ENCODE peak calls at places on chromosome 12, in four cellular contexts. V is K562, P is HepG2, T is GM12878. F is an unnamed sample.

GRCh38 chr12:24840046-24840800 is 108.7 kb downstream of the BCAT1 start:
- DNase-seq in V (no peak), P (no peak), T (no peak), F (no peak)

GRCh38 chr12:108449478-108449877 is 65.6 kb upstream of the FICD start:
- DNase-seq in P (no peak), V (no peak), T (no peak), F (no peak)

GRCh38 chr12:52342781-52343490 is 21.7 kb upstream of the KRT83 start:
- DNase-seq in T (no peak), P (no peak), V (no peak), F (no peak)

GRCh38 chr12:27995406-27995805 is 22.9 kb upstream of the PTHLH start:
- DNase-seq in P (no peak), V (no peak), T (no peak), F (no peak)

GRCh38 chr12:101773560-101774206 is 34.4 kb upstream of the SYCP3 start:
- DNase-seq in P (peak), V (peak), T (peak), F (peak)

GRCh38 chr12:50110127-50110761 is 1.8 kb upstream of the COX14 start:
- DNase-seq in T (peak), P (peak), V (peak), F (no peak)

GRCh38 chr12:68119724-68120211 is 39.8 kb downstream of the IFNG start:
- DNase-seq in T (peak), P (no peak), V (no peak), F (no peak)

GRCh38 chr12:90729741-90730140 is 225.2 kb downstream of the CCER1 start:
- DNase-seq in V (no peak), P (no peak), T (no peak), F (no peak)

GRCh38 chr12:90058721-90059120 is 350.1 kb upstream of the ATP2B1 start:
- DNase-seq in T (no peak), P (no peak), V (no peak), F (no peak)

GRCh38 chr12:132117558-132117875 is 26.6 kb downstream of the DDX51 start:
- DNase-seq in P (no peak), V (no peak), T (no peak), F (peak)

GRCh38 chr12:49615725-49616124 is 7.6 kb upstream of the PRPF40B start:
- DNase-seq in T (no peak), V (no peak), P (no peak), F (no peak)

GRCh38 chr12:56590237-56590830 is 39.8 kb downstream of the BAZ2A start:
- DNase-seq in T (no peak), P (peak), V (peak), F (peak)

GRCh38 chr12:39988574-39988973 is 117.3 kb downstream of the SLC2A13 start:
- DNase-seq in T (no peak), V (no peak), P (no peak), F (no peak)

GRCh38 chr12:39990122-39991101 is 115.5 kb downstream of the SLC2A13 start:
- DNase-seq in P (peak), V (peak), T (peak), F (peak)

GRCh38 chr12:39993261-39993660 is 112.6 kb downstream of the SLC2A13 start:
- DNase-seq in V (no peak), P (no peak), T (no peak), F (no peak)
- TF ChIP-seq TARDBP in V (no peak), P (no peak), T (no peak), F (no peak)

DNA sequence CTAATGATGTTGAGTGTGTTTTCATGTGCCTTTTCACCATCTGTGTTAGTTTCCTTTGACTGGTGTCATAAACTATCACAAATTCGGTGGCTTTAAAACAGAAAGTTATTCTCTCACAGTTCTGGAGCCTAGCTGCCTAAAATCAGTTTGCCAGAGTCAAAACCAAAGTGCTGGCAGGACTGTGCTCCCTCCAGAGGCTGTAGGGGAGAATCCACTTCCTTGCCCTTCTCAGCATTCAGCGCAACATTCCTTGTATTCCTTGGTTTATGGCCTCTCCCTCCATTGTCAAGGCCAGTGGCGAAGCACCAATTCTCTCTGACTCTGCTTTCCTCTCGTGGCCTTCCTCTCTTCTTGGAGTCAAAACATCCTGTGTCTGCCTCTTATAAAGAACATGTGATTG is 174.2 kb upstream of the PDE3A start:
- DNase-seq in V (no peak), T (no peak), P (no peak), F (peak)
- TF ChIP-seq FOXM1 in V (no peak), T (no peak), P (no peak), F (no peak)

DNA sequence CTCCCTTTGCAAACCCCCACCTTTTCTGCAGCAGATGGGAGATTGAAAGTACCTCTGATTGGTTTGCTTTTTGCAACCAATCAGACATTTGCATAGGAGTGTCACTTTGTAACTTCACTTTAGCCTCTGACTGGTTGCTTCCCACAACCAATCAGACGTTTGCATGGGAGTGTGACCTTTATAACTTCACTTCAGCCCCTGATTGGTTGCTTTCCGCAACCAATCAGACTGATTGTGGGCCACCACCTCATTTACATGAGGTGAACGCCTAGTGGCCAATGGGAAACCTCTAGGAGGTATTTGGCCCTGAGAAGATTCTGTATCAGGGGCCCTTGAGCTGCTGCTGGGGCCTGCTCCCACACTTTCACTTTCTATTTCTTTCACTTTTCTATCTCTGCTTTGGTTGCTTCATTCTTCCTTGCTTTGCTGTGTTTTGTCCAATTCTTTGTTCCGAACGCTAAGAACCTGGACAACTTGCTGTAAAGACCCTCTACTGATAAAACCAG is 106.0 kb upstream of the PRICKLE1 start:
- DNase-seq in T (no peak), P (peak), V (peak), F (no peak)
- TF ChIP-seq TARDBP in T (no peak), P (no peak), V (no peak), F (no peak)

GRCh38 chr12:99916555-99916954 is 68.2 kb downstream of the ANKS1B start:
- DNase-seq in T (no peak), P (no peak), V (no peak), F (no peak)
- TF ChIP-seq FOXM1 in T (no peak), P (no peak), V (no peak), F (no peak)

DNA sequence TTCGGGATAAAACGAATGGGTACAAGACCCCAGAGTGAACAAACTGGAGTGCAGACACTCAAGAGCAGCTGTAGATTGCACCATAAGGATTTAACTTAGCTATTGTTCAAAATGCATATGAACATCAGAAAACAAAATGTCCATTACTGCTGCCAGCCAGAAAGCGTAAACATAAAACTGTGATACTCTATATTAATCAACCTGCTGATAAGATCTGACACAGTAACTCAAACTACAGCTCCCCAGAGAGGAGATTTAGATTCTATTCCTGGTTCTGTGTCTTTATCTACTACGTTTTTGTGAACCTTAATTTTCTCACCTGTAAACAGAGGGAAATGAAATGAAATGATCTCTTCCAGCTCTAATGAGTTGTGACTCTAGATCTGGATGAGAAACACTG is 22.3 kb downstream of the LRIG3 start:
- DNase-seq in V (no peak), P (no peak), T (no peak), F (no peak)
- TF ChIP-seq TARDBP in V (no peak), P (no peak), T (no peak), F (no peak)

GRCh38 chr12:58310828-58311273 is 369.5 kb downstream of the ATP23 start:
- DNase-seq in T (no peak), P (peak), V (peak), F (no peak)
- TF ChIP-seq FOXM1 in T (no peak), P (no peak), V (no peak), F (no peak)

DNA sequence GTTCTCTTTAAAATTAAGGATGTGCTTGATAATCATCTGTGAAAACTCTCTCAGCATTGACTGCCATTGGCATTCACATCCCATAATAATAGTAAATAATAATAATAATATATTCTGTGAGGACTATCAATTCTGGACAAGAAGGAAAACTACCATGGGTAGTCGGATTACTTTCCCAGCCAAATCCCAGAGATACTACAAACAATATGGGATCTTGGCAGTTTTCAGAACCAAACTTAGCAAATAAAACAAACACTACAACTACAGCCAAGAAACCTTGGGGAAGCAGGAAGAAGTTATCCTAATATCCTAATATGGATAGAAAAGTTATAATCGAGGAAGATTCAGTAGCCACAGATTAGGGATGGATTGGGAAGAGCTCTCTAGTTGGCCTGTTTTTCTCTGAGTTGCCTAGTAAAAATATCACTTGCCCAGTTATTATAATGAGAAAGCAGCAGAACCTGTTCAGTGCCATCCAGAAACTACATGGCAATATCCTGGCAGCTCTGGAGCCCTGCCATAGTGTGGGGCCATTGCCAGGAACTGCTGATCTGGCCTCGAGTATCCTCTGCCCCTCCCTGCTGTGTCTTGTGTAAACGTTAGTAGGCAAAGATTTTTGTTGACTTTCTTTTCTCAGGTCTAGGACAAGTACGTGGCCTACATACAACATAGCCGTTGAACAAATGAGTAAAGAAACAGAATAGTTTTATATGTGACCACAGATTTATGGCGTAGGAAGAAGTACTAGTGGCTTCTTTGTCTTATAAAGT is 193.5 kb downstream of the SLC2A13 start:
- DNase-seq in T (no peak), P (peak), V (no peak), F (no peak)
- TF ChIP-seq TARDBP in T (no peak), P (no peak), V (no peak), F (no peak)

GRCh38 chr12:62247646-62248045 is 12.6 kb upstream of the USP15 start:
- DNase-seq in T (no peak), V (no peak), P (no peak), F (no peak)

GRCh38 chr12:62250671-62251608 is 9.3 kb upstream of the USP15 start:
- DNase-seq in T (peak), P (no peak), V (peak), F (no peak)

GRCh38 chr12:62249419-62249818 is 10.8 kb upstream of the USP15 start:
- DNase-seq in P (no peak), V (no peak), T (no peak), F (no peak)

GRCh38 chr12:62247242-62247641 is 13.0 kb upstream of the USP15 start:
- DNase-seq in T (no peak), V (no peak), P (no peak), F (no peak)

GRCh38 chr12:62248873-62249272 is 11.3 kb upstream of the USP15 start:
- DNase-seq in V (peak), P (no peak), T (no peak), F (no peak)
- TF ChIP-seq FOXM1 in V (no peak), P (no peak), T (no peak), F (no peak)

DNA sequence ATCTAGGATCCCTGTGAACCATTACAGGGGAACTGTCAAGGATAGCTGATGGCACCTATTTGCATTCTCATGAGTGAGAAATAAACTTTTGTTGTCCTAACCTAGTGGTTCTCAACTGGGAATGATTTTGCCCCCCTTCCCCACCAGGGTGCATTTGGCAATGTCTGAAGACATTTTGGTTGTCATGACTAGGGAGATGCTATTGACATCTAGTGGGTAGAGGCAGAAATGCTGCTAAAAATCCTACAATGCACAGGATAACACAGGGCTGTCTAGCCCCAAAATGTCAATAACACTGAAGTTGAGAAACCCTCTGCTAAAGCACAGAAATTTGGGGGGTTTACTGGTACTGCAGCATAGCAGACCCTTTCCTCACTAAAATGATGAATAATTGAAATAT is 140.9 kb upstream of the SRRM4 start:
- DNase-seq in T (no peak), P (peak), V (peak), F (no peak)
- TF ChIP-seq TARDBP in T (no peak), P (no peak), V (no peak), F (no peak)